ENCODE peak calls at places on chromosome 21, in five cellular contexts. F, A, O, Z and X are unnamed samples. For H3K4me1, the result is how much of the 10 kb centered on the place peaks cover.

GRCh38 chr21:29235714-29236197 is 63.0 kb upstream of the BACH1 start:
- DNase-seq in F (no peak), O (no peak), A (no peak), Z (no peak), X (no peak)

GRCh38 chr21:42301371-42302291 is 13.6 kb downstream of the TFF3 start:
- DNase-seq in A (no peak), O (no peak), F (no peak), Z (no peak), X (no peak)

GRCh38 chr21:27173052-27173451 is 206.2 kb upstream of the ADAMTS5 start:
- DNase-seq in A (no peak), Z (no peak), O (no peak), F (no peak), X (no peak)

GRCh38 chr21:42037943-42038342 is 27.8 kb upstream of the ZBTB21 start:
- DNase-seq in F (no peak), Z (no peak), O (no peak), A (no peak), X (no peak)

GRCh38 chr21:42784276-42784675 is 95.1 kb downstream of the WDR4 start:
- DNase-seq in F (no peak), Z (no peak), O (no peak), A (no peak), X (no peak)

GRCh38 chr21:26965567-26966359 is 1.1 kb downstream of the ADAMTS5 start:
- DNase-seq in O (peak), Z (no peak), F (peak), A (peak), X (peak)

GRCh38 chr21:44089001-44089911 is 17.9 kb upstream of the PWP2 start:
- DNase-seq in A (no peak), O (no peak), F (no peak), Z (no peak), X (no peak)

GRCh38 chr21:20570824-20571232 is 427.4 kb upstream of the NCAM2 start:
- DNase-seq in O (peak), F (peak), A (peak), Z (peak), X (no peak)

GRCh38 chr21:28393279-28393678 is 599.4 kb downstream of the LTN1 start:
- DNase-seq in A (no peak), O (no peak), F (no peak), Z (no peak), X (peak)

GRCh38 chr21:29145837-29146453 is 15.5 kb downstream of the MAP3K7CL start:
- DNase-seq in F (peak), O (no peak), Z (no peak), A (no peak), X (no peak)

GRCh38 chr21:9839011-9839661 is 682.2 kb upstream of the TPTE start:
- DNase-seq in A (peak), O (no peak), F (no peak), Z (no peak), X (no peak)

GRCh38 chr21:46622226-46622625 is 13.2 kb upstream of the PRMT2 start:
- DNase-seq in O (peak), Z (no peak), F (no peak), A (no peak), X (no peak)

GRCh38 chr21:41975391-41976272 is 21.8 kb upstream of the C2CD2 start:
- DNase-seq in Z (no peak), O (no peak), F (no peak), A (no peak), X (no peak)

GRCh38 chr21:27814226-27814625 is 847.3 kb upstream of the ADAMTS5 start:
- DNase-seq in A (no peak), O (no peak), Z (no peak), F (no peak), X (no peak)

GRCh38 chr21:32413697-32414578 is 1.4 kb downstream of the EVA1C start:
- DNase-seq in O (no peak), Z (no peak), F (no peak), A (no peak), X (no peak)

GRCh38 chr21:30044447-30045064 is 104.8 kb upstream of the GRIK1 start:
- DNase-seq in O (peak), Z (no peak), A (no peak), F (peak), X (no peak)

GRCh38 chr21:23401278-23401677 is 2206.0 kb downstream of the MRPL39 start:
- DNase-seq in O (no peak), Z (no peak), A (no peak), F (no peak), X (peak)

GRCh38 chr21:40128891-40129290 is 261.7 kb downstream of the PCP4 start:
- DNase-seq in A (no peak), O (no peak), F (no peak), Z (no peak), X (no peak)

GRCh38 chr21:42468511-42469131 is 27.4 kb downstream of the RSPH1 start:
- DNase-seq in F (no peak), A (no peak), Z (no peak), O (no peak), X (no peak)

GRCh38 chr21:27703806-27704205 is 736.9 kb upstream of the ADAMTS5 start:
- DNase-seq in Z (no peak), A (no peak), F (no peak), O (no peak), X (no peak)

GRCh38 chr21:23471877-23472276 is 2135.4 kb downstream of the MRPL39 start:
- DNase-seq in Z (no peak), F (no peak), A (no peak), O (no peak), X (no peak)

GRCh38 chr21:25635310-25635709 is 3.7 kb upstream of the JAM2 start:
- DNase-seq in A (no peak), F (no peak), O (no peak), Z (no peak), X (no peak)

GRCh38 chr21:43317959-43318358 is 109.0 kb downstream of the SIK1 start:
- DNase-seq in O (no peak), A (no peak), F (no peak), Z (no peak), X (no peak)

GRCh38 chr21:26077523-26077922 is 93.0 kb downstream of the APP start:
- DNase-seq in F (no peak), A (no peak), O (no peak), Z (no peak), X (no peak)

GRCh38 chr21:34651032-34651431 is 17.8 kb upstream of the CLIC6 start:
- DNase-seq in O (no peak), A (no peak), Z (no peak), F (no peak), X (no peak)

GRCh38 chr21:34648739-34649297 is 20.0 kb upstream of the CLIC6 start:
- DNase-seq in O (no peak), A (no peak), F (no peak), Z (no peak), X (no peak)

GRCh38 chr21:34649400-34649799 is 19.4 kb upstream of the CLIC6 start:
- DNase-seq in Z (no peak), O (no peak), F (no peak), A (no peak), X (no peak)

GRCh38 chr21:34651642-34652041 is 17.2 kb upstream of the CLIC6 start:
- DNase-seq in O (no peak), F (no peak), A (no peak), Z (no peak), X (no peak)

DNA sequence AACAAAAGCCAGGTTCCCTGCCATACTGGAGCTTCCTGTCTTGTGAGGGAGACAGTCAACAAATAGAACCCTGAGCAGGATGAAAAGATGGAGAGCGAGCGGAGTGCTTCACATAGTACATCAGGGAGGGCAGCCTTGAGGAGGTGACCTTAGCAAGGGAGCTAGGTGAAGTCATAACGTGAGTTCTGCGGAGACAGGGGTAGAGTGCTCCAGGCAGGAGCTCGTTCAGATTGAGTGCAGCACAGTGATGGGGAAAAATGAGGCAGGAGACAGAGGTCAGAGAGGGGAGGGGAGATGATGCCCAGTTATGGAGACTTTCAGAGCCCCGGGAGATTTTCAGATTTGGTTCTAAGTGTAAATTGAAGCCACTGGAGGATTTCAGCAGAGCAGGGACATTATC is 15.3 kb upstream of the CLIC6 start:
- DNase-seq in A (no peak), F (no peak), Z (no peak), O (no peak), X (no peak)
- H2BK12ac ChIP-seq in A (no peak), F (no peak), Z (no peak), O (no peak), X (no peak)

DNA sequence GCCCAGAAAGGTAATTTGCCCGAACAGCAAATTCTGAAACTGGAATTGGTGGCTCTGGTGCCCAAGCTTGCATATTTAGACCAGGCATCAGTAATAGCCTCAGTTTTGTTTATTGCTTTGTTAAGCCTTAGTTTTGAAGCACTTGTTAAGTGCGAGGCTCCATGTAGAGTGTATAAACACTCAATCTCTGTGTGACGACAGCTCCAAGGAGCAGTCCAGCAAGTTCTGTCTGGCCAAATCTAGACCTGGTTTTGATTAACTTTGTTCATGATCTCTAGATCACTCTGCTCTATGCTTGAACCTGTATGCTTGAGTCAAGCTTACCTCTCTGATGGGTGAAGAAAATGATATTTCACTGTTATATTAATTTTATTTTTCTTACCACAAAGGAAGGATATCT is 37.4 kb downstream of the DOP1B start:
- DNase-seq in Z (no peak), A (no peak), O (no peak), F (no peak), X (no peak)
- H3K4me1 ChIP-seq in Z (under half), A (under half), O (under half), F (under half), X (under half)

DNA sequence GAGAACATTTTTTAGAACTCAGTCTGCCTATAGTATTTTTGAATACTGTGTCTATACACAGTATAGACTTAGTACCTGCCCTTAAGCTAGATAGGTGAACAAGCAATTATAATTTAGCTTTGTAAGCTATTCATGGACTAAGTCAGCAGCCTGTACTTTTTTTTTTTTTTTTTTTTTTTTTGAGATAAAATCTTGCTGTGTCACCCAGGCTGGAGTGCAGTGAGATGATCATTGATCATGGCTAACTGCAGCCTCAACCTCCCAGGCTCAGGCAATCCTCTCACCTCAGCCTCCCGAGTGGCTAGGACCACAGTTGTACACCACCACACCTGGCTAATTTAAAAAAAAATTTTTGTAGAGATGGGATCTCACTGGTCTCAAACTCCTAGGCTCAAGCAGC is 17.2 kb downstream of the ITSN1 start:
- DNase-seq in O (no peak), F (no peak), A (no peak), Z (no peak), X (no peak)
- H2BK12ac ChIP-seq in O (no peak), F (no peak), A (no peak), Z (no peak), X (no peak)

DNA sequence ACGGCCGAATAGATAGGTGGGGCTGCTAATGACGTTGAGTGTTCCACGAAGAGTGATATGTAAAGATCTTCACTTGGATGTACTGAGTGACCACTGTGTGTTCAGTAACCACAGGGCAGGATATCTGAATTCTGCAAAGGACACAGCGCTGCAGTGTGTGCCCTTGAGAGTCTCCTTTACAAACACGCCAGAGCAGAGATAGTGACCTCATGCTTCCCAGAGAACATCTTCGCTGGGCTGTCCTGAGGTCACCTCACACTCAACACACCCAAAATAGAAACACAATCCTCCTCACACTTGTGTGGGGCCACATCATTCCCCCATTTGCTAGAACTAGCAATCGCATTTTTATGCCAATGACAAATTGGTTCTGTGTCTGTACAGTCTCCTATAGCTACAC is 140.1 kb upstream of the NRIP1 start:
- DNase-seq in A (no peak), F (no peak), Z (no peak), O (no peak), X (no peak)
- H3K4me1 ChIP-seq in A (under half), F (under half), Z (under half), O (under half), X (under half)

GRCh38 chr21:34740198-34740597 is 71.4 kb downstream of the CLIC6 start:
- DNase-seq in F (no peak), A (no peak), O (no peak), Z (no peak), X (no peak)
- H2BK12ac ChIP-seq in F (no peak), A (no peak), O (no peak), Z (no peak), X (no peak)

GRCh38 chr21:45147473-45148315 is 73.3 kb downstream of the ADARB1 start:
- DNase-seq in A (no peak), O (no peak), Z (no peak), F (no peak), X (peak)
- H3K4me1 ChIP-seq in A (under half), O (under half), Z (under half), F (under half), X (under half)

DNA sequence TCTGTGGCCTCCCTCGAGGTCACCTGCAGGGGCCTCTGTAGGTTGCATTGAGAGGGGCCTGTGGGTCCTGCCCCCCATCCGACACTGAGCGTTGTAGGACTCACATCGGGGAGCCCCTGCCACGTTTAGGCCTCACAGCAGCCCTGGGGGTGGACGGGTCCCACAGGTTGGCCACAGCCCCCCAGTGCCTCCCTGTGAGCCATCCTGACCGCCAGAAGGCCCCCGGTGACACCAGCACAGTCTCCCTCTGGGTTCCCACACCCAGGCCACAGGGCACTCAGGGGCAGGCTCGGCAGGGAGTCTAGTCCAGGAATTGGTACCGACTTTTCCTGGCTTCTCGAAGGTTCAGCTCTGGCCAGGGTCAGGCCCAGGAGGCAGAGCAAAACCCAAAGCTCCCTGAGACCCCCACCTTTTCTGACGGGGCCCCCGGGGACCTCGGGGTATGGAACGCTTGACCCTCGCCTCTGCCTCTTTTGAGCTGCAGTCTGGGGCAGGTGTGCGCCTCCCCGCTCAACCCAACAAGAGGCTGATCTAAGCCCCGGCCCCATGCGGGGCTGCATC is 13.9 kb upstream of the POFUT2 start:
- DNase-seq in A (no peak), Z (no peak), O (no peak), F (no peak), X (no peak)
- H2BK12ac ChIP-seq in A (no peak), Z (no peak), O (peak), F (peak), X (peak)

GRCh38 chr21:37072239-37072987 is 458 bp downstream of the PIGP start:
- DNase-seq in F (peak), A (no peak), Z (no peak), O (no peak), X (no peak)

GRCh38 chr21:37074195-37074510 is 1.1 kb downstream of the TTC3 start:
- DNase-seq in O (no peak), F (no peak), Z (no peak), A (no peak), X (no peak)

GRCh38 chr21:37074546-37074945 is 1.5 kb downstream of the TTC3 start:
- DNase-seq in F (no peak), O (no peak), A (no peak), Z (no peak), X (no peak)

GRCh38 chr21:37072988-37073416 is at the start of the genes PIGP and TTC3:
- DNase-seq in Z (peak), O (peak), A (peak), F (peak), X (peak)

GRCh38 chr21:37073417-37074194 is 552 bp downstream of the TTC3 start:
- DNase-seq in O (no peak), A (no peak), Z (no peak), F (peak), X (no peak)
- H3K4me1 ChIP-seq in O (under half), A (under half), Z (under half), F (under half), X (under half)

GRCh38 chr21:37982496-37983318 is 66.5 kb upstream of the KCNJ6 start:
- DNase-seq in Z (no peak), F (no peak), O (no peak), A (no peak), X (no peak)
- H2BK12ac ChIP-seq in Z (no peak), F (no peak), O (no peak), A (no peak), X (no peak)